ENCODE peak calls at places on chromosomes 1 and 21, in five cellular contexts. N is thoracic aorta, S is esophagus muscularis mucosa, K is tibial artery, B is fibroblast of lung. X is an unnamed sample.

GRCh38 chr1:156750191-156750931 is 1.1 kb downstream of the HDGF start:
- DNase-seq in N (no peak), B (peak; percentile 38), S (no peak), K (no peak), X (peak; percentile 89)

GRCh38 chr1:205226868-205227583 is 720 bp upstream of the TMCC2 start:
- DNase-seq in K (no peak), N (no peak), B (peak; percentile 68), S (peak; percentile 77), X (peak; percentile 98)

GRCh38 chr1:234884701-234885100 is 243.9 kb downstream of the TOMM20 start:
- DNase-seq in S (no peak), K (no peak), B (no peak), N (no peak), X (no peak)

GRCh38 chr1:46549697-46550681 is 1.5 kb downstream of the KNCN start:
- DNase-seq in K (peak; percentile 17), S (no peak), B (peak; percentile 41), N (no peak), X (peak; percentile 55)

GRCh38 chr1:155893389-155894142 is 17.6 kb downstream of the RIT1 start:
- DNase-seq in S (no peak), B (peak; percentile 87), K (peak; percentile 32), N (peak; percentile 18), X (peak; percentile 86)

GRCh38 chr1:151072224-151072623 is 1.7 kb downstream of the GABPB2 start:
- DNase-seq in S (no peak), N (no peak), K (no peak), B (no peak), X (no peak)

GRCh38 chr1:63949965-63950364 is 176.1 kb downstream of the ROR1 start:
- DNase-seq in K (peak; percentile 61), S (no peak), N (no peak), B (no peak), X (no peak)

GRCh38 chr21:35925497-35925896 is 134.8 kb downstream of the SETD4 start:
- DNase-seq in N (no peak), S (peak; percentile 90), B (peak; percentile 82), K (no peak), X (peak; percentile 5)

GRCh38 chr1:194723067-194723466 is 1536.7 kb upstream of the B3GALT2 start:
- DNase-seq in S (no peak), N (no peak), K (no peak), B (peak; percentile 37), X (peak; percentile 44)

GRCh38 chr1:201551877-201552731 is 13.2 kb downstream of the NAV1 start:
- DNase-seq in S (no peak), B (peak; percentile 92), K (no peak), N (no peak), X (no peak)

GRCh38 chr21:45325206-45326168 is 37.8 kb upstream of the POFUT2 start:
- DNase-seq in K (no peak), N (no peak), S (no peak), B (no peak), X (no peak)

GRCh38 chr1:8015036-8015808 is 10.9 kb downstream of the ERRFI1 start:
- DNase-seq in K (no peak), B (peak; percentile 86), S (no peak), N (no peak), X (no peak)

GRCh38 chr1:6348511-6349191 is 44.9 kb downstream of the ACOT7 start:
- DNase-seq in B (peak; percentile 90), K (no peak), N (no peak), S (no peak), X (no peak)
- H3K4me1 ChIP-seq in B (peaks cover under 1% of the 10 kb centered on the region), K (peaks cover 15% of the 10 kb centered on the region), N (peaks cover 36% of the 10 kb centered on the region), S (peaks cover 35% of the 10 kb centered on the region), X (peaks cover 13% of the 10 kb centered on the region)

DNA sequence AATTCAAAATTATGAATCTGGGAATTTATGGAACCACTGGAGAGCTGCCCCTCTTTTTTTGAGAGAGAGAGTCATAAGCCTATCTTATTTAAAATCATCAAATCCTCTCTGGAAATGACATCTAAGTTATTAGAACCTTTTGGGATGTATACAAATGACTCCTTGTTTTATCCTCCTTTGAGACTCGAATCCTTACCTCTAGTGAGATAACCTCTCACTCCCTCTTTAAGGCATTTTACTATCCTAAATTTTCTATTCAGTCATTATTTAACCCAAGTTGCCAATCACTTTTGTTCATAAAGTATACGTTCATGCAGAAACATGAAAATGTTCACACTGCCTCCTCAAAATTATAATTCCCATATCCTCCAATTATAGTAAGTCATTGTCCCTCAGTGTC is 313.6 kb upstream of the C1orf87 start:
- DNase-seq in B (no peak), K (no peak), S (no peak), N (no peak), X (no peak)
- H3K27ac ChIP-seq in B (no peak overlapping the region), K (no peak overlapping the region), S (no peak overlapping the region), N (no peak overlapping the region), X (no peak overlapping the region)

DNA sequence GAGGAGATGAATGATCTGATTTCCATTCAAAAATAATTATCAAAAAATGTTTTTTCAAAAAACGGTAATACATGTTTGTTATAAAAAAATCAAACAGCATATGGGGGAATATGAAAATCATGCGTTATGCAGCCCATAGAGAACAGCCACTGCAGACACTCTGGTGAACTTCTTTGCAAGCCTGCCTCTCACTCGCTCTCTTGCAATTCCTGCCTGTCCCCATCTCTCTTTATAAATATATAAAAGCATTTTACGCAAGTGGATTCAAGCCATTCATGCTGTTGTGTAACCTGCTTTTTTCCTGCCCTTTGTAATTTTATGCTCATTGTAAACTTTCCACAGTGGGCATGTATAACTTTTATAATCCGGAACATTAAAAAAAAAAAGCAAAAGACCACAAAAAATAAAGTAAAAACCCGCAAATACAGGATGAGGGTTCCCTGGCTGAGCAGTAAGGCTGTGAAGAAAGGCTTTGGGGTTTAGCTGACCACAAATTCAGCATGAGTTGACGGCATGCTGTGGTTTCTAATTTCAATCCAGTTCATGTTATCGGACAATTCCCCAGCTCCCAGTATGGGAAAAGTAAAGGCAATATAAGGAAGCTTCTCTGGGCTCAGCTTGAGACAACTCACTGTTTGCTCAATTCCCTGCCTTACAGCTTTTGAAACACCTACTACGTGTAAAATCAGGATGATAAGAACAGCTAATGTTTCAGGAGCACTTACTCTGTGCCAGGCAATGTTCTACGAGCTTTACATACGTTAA is 52.8 kb upstream of the ZBTB40 start:
- DNase-seq in K (no peak), B (peak; percentile 49), N (no peak), S (no peak), X (no peak)
- H3K27me3 ChIP-seq in K (peaks cover 67% of the 10 kb centered on the region), B (peaks cover 24% of the 10 kb centered on the region), N (no peaks in the 10 kb centered on the region), S (no peaks in the 10 kb centered on the region), X (peaks cover 22% of the 10 kb centered on the region)

DNA sequence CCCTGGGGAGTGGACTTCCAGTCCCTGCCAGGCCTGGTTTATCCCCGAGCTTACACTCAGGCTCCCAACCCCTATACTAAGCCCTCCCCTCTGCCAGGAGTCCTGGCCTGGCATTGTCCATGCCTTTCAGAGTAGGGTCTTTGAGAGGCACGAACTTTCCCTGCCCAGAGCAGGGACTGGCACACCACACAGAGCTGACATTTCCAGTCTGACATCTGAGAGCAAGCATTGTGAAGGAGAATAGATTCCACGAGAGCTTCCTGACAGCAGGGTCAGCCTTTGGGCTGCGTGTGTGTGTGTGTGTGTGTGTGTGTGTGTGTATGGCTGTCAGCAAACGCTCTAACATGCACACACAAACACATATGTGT is 59.5 kb upstream of the LAPTM5 start:
- DNase-seq in N (no peak), B (no peak), K (no peak), S (no peak), X (no peak)
- H3K4me1 ChIP-seq in N (peaks cover 35% of the 10 kb centered on the region), B (peaks cover 12% of the 10 kb centered on the region), K (peaks cover 19% of the 10 kb centered on the region), S (peaks cover 65% of the 10 kb centered on the region), X (peaks cover 7% of the 10 kb centered on the region)

DNA sequence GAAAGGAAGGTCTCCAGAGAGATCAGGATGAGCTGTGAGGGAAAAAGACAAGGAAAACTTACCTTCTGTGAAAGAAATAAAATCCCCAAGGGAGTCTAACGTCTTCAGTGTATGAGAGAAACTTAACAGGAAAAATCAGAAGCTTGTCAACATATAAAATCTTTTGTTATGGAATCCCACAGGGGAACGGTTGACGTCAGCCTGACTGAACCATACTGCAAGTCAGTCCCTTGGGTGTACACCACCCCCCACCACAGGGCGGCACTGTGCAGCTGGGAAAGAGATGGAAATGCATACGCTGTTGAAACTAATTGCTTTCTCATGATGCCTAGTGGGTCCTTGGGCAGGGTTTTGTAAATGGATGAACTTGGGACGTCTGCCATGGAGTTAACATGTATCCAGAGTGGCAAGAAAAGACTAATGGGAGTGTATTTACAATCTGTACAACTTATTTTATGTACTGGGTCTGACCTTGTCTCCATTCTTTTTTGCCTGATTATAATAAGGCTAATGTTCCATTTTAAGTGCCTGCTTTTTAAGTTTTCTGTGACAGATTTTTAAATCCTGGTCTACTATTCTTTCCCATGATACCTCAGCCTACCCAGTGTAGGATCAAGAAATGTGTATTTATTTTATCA is 22.7 kb downstream of the UTP25 start:
- DNase-seq in K (no peak), S (peak; percentile 68), B (peak; percentile 55), N (no peak), X (peak; percentile 44)
- H3K27ac ChIP-seq in K (no peak overlapping the region), S (no peak overlapping the region), B (no peak overlapping the region), N (no peak overlapping the region), X (peak overlapping the region; percentile 39)

GRCh38 chr1:38179423-38179822 is 132.8 kb upstream of the POU3F1 start:
- DNase-seq in B (no peak), N (no peak), K (no peak), S (no peak), X (no peak)

GRCh38 chr1:38178236-38178635 is 131.6 kb upstream of the POU3F1 start:
- DNase-seq in K (no peak), S (no peak), N (no peak), B (no peak), X (no peak)

GRCh38 chr1:38183747-38184146 is 137.2 kb upstream of the POU3F1 start:
- DNase-seq in S (no peak), K (no peak), N (no peak), B (no peak), X (no peak)

GRCh38 chr1:38185913-38186312 is 139.3 kb upstream of the POU3F1 start:
- DNase-seq in N (no peak), S (no peak), B (no peak), K (no peak), X (no peak)

GRCh38 chr1:38183094-38183493 is 136.5 kb upstream of the POU3F1 start:
- DNase-seq in S (no peak), B (peak; percentile 16), N (no peak), K (no peak), X (no peak)
- H3K27me3 ChIP-seq in S (no peaks in the 10 kb centered on the region), B (no peaks in the 10 kb centered on the region), N (no peaks in the 10 kb centered on the region), K (peaks cover 13% of the 10 kb centered on the region), X (no peaks in the 10 kb centered on the region)